ENCODE peak calls at places on chromosome 3, in seven cellular contexts. R is left cardiac atrium, Q is Calu3, L is frontal cortex, J is neuronal stem cell, Z is activated T-cell treated with anti-CD3 and anti-CD28 coated beads for 24 hours, U is GM20000. N is an unnamed sample.

GRCh38 chr3:72161870-72162617 is 377.1 kb upstream of the PROK2 start:
- DNase-seq in R (peak), Q (no peak), L (no peak), J (no peak), Z (no peak), U (no peak), N (no peak)

GRCh38 chr3:356947-357346 is 160.4 kb downstream of the CHL1 start:
- DNase-seq in R (peak), Q (no peak), L (no peak), J (no peak), Z (no peak), U (no peak), N (no peak)

GRCh38 chr3:43138488-43139231 is 32.8 kb upstream of the POMGNT2 start:
- DNase-seq in R (no peak), Q (no peak), L (no peak), J (no peak), Z (no peak), U (no peak), N (no peak)

GRCh38 chr3:115834068-115834467 is 210.8 kb downstream of the GAP43 start:
- DNase-seq in R (no peak), Q (no peak), L (no peak), J (no peak), Z (no peak), U (no peak), N (no peak)

GRCh38 chr3:84096188-84096587 is 862.6 kb upstream of the CADM2 start:
- DNase-seq in R (no peak), Q (no peak), L (no peak), J (no peak), Z (no peak), U (no peak), N (no peak)

GRCh38 chr3:114756506-114757279 is 390.4 kb downstream of the ZBTB20 start:
- DNase-seq in R (no peak), Q (no peak), L (no peak), J (no peak), Z (no peak), U (peak), N (no peak)

GRCh38 chr3:129645291-129645690 is 38.8 kb upstream of the PLXND1 start:
- DNase-seq in R (no peak), Q (no peak), L (no peak), J (no peak), Z (no peak), U (no peak), N (no peak)

GRCh38 chr3:144031938-144032337 is 60.3 kb downstream of the DIPK2A start:
- DNase-seq in R (peak), Q (no peak), L (peak), J (no peak), Z (no peak), U (no peak), N (no peak)

GRCh38 chr3:43061101-43061895 is 44.6 kb downstream of the POMGNT2 start:
- DNase-seq in R (no peak), Q (no peak), L (no peak), J (no peak), Z (no peak), U (no peak), N (no peak)

GRCh38 chr3:46031747-46032146 is 4.5 kb upstream of the XCR1 start:
- DNase-seq in R (no peak), Q (no peak), L (no peak), J (no peak), Z (no peak), U (no peak), N (no peak)

GRCh38 chr3:29426302-29427226 is 145.7 kb downstream of the RBMS3 start:
- DNase-seq in R (no peak), Q (no peak), L (no peak), J (no peak), Z (no peak), U (no peak), N (no peak)

GRCh38 chr3:102142379-102143058 is 292.3 kb upstream of the ZPLD1 start:
- DNase-seq in R (no peak), Q (no peak), L (no peak), J (no peak), Z (no peak), U (no peak), N (no peak)

GRCh38 chr3:56810912-56811544 is 9.3 kb upstream of the ARHGEF3 start:
- DNase-seq in R (no peak), Q (peak), L (no peak), J (no peak), Z (no peak), U (no peak), N (no peak)

GRCh38 chr3:119937229-119937628 is 155.3 kb downstream of the NR1I2 start:
- DNase-seq in R (no peak), Q (no peak), L (no peak), J (no peak), Z (peak), U (peak), N (peak)

GRCh38 chr3:152302521-152303021 is 33.8 kb downstream of the MBNL1 start:
- DNase-seq in R (peak), Q (no peak), L (no peak), J (no peak), Z (no peak), U (peak), N (no peak)

GRCh38 chr3:99626415-99626788 is 12.0 kb upstream of the COL8A1 start:
- DNase-seq in R (no peak), Q (no peak), L (no peak), J (no peak), Z (no peak), U (no peak), N (no peak)

GRCh38 chr3:21540265-21540664 is 210.7 kb downstream of the ZNF385D start:
- DNase-seq in R (no peak), Q (no peak), L (no peak), J (no peak), Z (no peak), U (no peak), N (no peak)

GRCh38 chr3:126544596-126545281 is 14.0 kb downstream of the C3orf22 start:
- DNase-seq in R (peak), Q (no peak), L (no peak), J (no peak), Z (no peak), U (no peak), N (no peak)

GRCh38 chr3:58000713-58001467 is 7.3 kb upstream of the FLNB start:
- DNase-seq in R (no peak), Q (no peak), L (no peak), J (no peak), Z (no peak), U (no peak), N (no peak)

GRCh38 chr3:156658732-156659090 is 15.7 kb upstream of the TIPARP start:
- DNase-seq in R (no peak), Q (no peak), L (no peak), J (no peak), Z (no peak), U (no peak), N (no peak)

GRCh38 chr3:71069797-71070196 is 513.7 kb downstream of the FOXP1 start:
- DNase-seq in R (peak), Q (peak), L (peak), J (peak), Z (no peak), U (peak), N (peak)

GRCh38 chr3:42013652-42014442 is 51.9 kb upstream of the ULK4 start:
- DNase-seq in R (peak), Q (peak), L (no peak), J (no peak), Z (peak), U (peak), N (peak)

GRCh38 chr3:11591401-11592266 is 52.1 kb downstream of the VGLL4 start:
- DNase-seq in R (peak), Q (peak), L (peak), J (peak), Z (no peak), U (no peak), N (no peak)

GRCh38 chr3:15120986-15121385 is 22.0 kb upstream of the RBSN start:
- DNase-seq in R (no peak), Q (no peak), L (no peak), J (no peak), Z (no peak), U (no peak), N (no peak)